ENCODE peak calls at places on chromosomes 4 and X, in five cellular contexts. Q, E, D, A and M are unnamed samples.

GRCh38 chrX:78329486-78329885 is 2.1 kb upstream of the CYSLTR1 start:
- DNase-seq in Q (no peak), E (no peak), D (no peak), A (no peak), M (no peak)

GRCh38 chr4:8079031-8079885 is 79.4 kb downstream of the ABLIM2 start:
- DNase-seq in Q (no peak), E (no peak), D (no peak), A (no peak), M (no peak)

GRCh38 chr4:128636906-128637305 is 172.6 kb upstream of the JADE1 start:
- DNase-seq in Q (no peak), E (no peak), D (no peak), A (no peak), M (no peak)

GRCh38 chr4:15325987-15326386 is 101.8 kb upstream of the C1QTNF7 start:
- DNase-seq in Q (no peak), E (no peak), D (no peak), A (no peak), M (no peak)

GRCh38 chrX:16212436-16212835 is 45.2 kb downstream of the MAGEB17 start:
- DNase-seq in Q (no peak), E (no peak), D (no peak), A (no peak), M (peak; percentile 13)

GRCh38 chr4:82469776-82470345 is 39.5 kb downstream of the ENOPH1 start:
- DNase-seq in Q (peak; percentile 25), E (no peak), D (no peak), A (peak; percentile 32), M (no peak)

GRCh38 chrX:1124531-1124930 is 87.9 kb downstream of the CRLF2 start:
- DNase-seq in Q (no peak), E (no peak), D (no peak), A (no peak), M (no peak)

GRCh38 chrX:57313583-57314215 is 27.2 kb downstream of the FAAH2 start:
- DNase-seq in Q (no peak), E (no peak), D (no peak), A (no peak), M (no peak)

GRCh38 chrX:45846328-45846727 is 645.7 kb upstream of the DIPK2B start:
- DNase-seq in Q (no peak), E (no peak), D (no peak), A (no peak), M (no peak)

GRCh38 chrX:275476-275966 is 5.7 kb upstream of the PLCXD1 start:
- DNase-seq in Q (no peak), E (no peak), D (no peak), A (no peak), M (no peak)

GRCh38 chr4:121822796-121823504 is 733 bp downstream of the CCNA2 start:
- DNase-seq in Q (no peak), E (no peak), D (peak; percentile 32), A (no peak), M (peak; percentile 55)

GRCh38 chr4:177879851-177880250 is 437.6 kb upstream of the AGA start:
- DNase-seq in Q (no peak), E (no peak), D (peak; percentile 5), A (no peak), M (no peak)
- TF ChIP-seq CTCF in Q (no peak), E (no peak), D (no peak), A (no peak), M (no peak)

DNA sequence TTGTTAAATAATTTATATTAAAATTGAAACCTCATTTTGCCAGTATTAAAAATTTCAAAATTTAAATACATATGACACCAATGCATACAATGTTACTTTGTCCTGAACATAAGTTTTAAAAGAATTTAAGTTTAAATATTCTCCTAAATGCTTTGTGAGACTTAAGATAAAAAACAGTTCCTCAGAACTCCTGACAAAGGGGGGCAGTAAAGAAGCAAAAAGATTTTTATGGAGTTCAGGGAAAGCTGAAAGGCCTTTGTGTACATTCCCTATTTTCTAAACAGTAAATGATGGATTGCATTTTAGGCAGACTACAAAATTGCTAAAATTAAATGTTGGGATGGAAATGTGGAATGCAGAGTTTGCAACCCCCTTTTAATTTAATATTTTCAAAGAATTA is 81.8 kb downstream of the SNCA start:
- DNase-seq in Q (no peak), E (no peak), D (no peak), A (no peak), M (no peak)
- TF ChIP-seq CTCF in Q (no peak), E (no peak), D (no peak), A (no peak), M (no peak)

GRCh38 chrX:91414710-91415109 is 19.9 kb upstream of the PABPC5 start:
- DNase-seq in Q (no peak), E (no peak), D (no peak), A (no peak), M (no peak)
- TF ChIP-seq CTCF in Q (peak; percentile 60), E (peak; percentile 44), D (peak; percentile 54), A (peak; percentile 38), M (peak; percentile 49)

GRCh38 chr4:102543529-102543928 is 42.4 kb downstream of the NFKB1 start:
- DNase-seq in Q (no peak), E (no peak), D (no peak), A (no peak), M (no peak)

GRCh38 chr4:102543030-102543505 is 41.9 kb downstream of the NFKB1 start:
- DNase-seq in Q (no peak), E (no peak), D (no peak), A (no peak), M (no peak)

GRCh38 chr4:102537280-102537679 is 36.1 kb downstream of the NFKB1 start:
- DNase-seq in Q (no peak), E (no peak), D (no peak), A (no peak), M (no peak)

GRCh38 chr4:102546635-102547034 is 45.5 kb downstream of the NFKB1 start:
- DNase-seq in Q (no peak), E (no peak), D (no peak), A (no peak), M (no peak)

DNA sequence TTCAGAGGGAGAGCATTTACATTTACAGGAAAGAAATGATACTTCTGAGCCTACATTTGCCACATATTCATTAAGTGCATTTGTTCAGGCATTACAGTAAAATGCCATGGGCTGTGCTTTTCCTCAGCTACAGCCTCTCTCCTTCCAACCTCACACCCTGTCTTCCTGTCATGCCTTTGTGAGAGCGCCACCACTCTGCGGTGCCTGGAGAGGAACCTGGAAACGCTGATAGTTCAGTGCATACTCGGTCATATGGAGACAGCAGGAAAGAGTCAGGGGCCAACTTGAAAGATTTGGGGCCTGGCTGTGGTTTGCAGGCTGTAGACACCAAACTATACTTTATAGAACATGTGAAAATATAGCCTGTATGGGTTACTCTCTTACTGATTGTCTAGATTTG is 40.5 kb downstream of the NFKB1 start:
- DNase-seq in Q (no peak), E (no peak), D (no peak), A (no peak), M (no peak)
- TF ChIP-seq CTCF in Q (no peak), E (no peak), D (no peak), A (no peak), M (peak; percentile 33)

DNA sequence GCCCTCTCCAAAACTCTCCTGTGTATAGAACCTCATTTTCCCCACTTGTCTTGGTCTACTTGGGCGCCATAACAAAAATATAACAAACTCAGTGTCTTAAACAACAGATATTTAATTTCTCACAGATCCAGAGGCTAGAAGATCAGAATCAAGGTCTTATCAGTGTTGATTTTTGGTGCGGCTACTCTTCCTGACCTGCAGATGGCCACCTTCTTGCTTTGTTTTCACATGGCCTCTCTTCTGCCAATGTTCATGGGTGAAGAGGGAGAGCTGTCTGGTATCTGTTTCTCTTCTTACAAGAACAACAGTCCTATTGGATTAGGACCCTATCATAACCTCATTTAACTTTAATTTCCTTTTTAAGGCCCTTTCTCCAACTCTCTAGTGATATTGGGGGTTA is 177.3 kb downstream of the PABPC4L start:
- DNase-seq in Q (no peak), E (no peak), D (no peak), A (no peak), M (no peak)
- TF ChIP-seq CTCF in Q (peak; percentile 45), E (no peak), D (no peak), A (peak; percentile 42), M (peak; percentile 46)

DNA sequence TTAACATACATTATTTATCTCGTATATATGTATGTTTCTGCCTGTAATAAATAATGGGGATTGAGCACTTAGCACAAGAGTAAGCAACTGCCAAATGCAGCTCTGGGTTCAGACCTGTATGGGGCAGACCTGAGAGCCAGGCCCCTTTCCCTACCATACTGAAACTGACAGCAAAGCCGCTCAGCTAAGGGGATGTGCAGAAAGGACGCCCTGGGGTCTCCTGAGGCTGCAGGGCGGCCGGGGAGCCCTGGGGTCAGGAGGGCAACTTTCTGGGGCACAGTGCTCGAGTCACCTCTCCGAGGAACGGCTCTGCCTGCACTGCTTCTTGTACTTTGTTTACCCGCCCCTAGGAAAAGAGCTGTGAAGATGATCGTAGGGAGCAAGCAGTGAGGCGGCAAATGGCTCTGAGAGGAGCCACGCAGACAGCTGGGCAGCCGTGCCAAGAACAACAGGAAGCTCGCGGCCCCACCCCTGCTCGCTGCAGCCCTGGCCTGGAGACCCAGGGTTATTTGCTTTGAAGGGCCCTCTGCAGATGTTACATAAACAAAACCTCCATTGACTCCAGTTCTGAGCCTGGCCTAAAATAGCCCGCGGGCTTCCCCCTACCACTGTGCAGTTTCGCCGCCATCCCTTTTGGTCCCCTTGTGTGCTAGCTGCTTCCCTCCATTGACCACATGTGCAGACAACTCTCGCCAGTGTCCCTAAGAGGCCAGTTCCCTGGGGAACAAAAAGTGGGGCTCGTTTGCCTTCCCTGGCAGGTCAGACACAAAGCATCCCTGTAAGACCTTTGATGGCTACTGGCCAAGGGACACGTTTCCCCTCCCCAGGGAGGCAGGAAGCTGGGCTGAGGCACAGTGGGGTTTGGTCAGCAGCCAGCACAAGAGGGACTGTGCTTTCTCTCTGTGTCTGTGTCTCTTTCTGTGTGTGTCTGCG is 111.3 kb upstream of the LNX1 start:
- DNase-seq in Q (peak; percentile 93), E (peak; percentile 89), D (peak; percentile 59), A (peak; percentile 29), M (peak; percentile 31)
- TF ChIP-seq CTCF in Q (peak; percentile 47), E (peak; percentile 38), D (no peak), A (peak; percentile 37), M (peak; percentile 31)